ENCODE peak calls at places on chromosomes 6 and 20, in nine cellular contexts. G, X, V, Z, E, S, W, Q and K are unnamed samples.

GRCh38 chr6:18897350-18897749 is 510.2 kb downstream of the RNF144B start:
- DNase-seq in Q (no peak), S (no peak), X (no peak), Z (no peak), E (no peak), W (no peak), G (no peak), V (no peak), K (no peak)

GRCh38 chr20:34112600-34113061 is 588 bp upstream of the EIF2S2 start:
- DNase-seq in E (no peak), G (peak), Q (peak), S (peak), Z (no peak), X (no peak), V (no peak), W (peak), K (no peak)

GRCh38 chr20:9024996-9025395 is 43.9 kb upstream of the PLCB4 start:
- DNase-seq in Q (no peak), V (no peak), E (no peak), G (no peak), W (no peak), Z (no peak), X (no peak), S (no peak), K (no peak)

GRCh38 chr6:159213401-159213800 is 44.2 kb downstream of the FNDC1 start:
- DNase-seq in X (no peak), V (no peak), Z (no peak), G (peak), W (no peak), E (no peak), S (peak), Q (no peak), K (no peak)

GRCh38 chr6:144232434-144233223 is 52.5 kb upstream of the UTRN start:
- DNase-seq in X (no peak), Z (no peak), Q (no peak), V (no peak), G (no peak), S (peak), E (no peak), W (no peak), K (no peak)

GRCh38 chr6:35043381-35043780 is 97.8 kb downstream of the TCP11 start:
- DNase-seq in Z (no peak), E (no peak), G (no peak), Q (no peak), X (no peak), W (no peak), V (no peak), S (no peak), K (no peak)

GRCh38 chr6:72798196-72798595 is 176.3 kb downstream of the KCNQ5 start:
- DNase-seq in G (no peak), Z (no peak), E (peak), V (no peak), S (peak), X (no peak), Q (no peak), W (no peak), K (peak)

GRCh38 chr6:33172307-33173227 is 19.7 kb downstream of the COL11A2 start:
- DNase-seq in G (peak), Q (no peak), Z (no peak), X (no peak), V (no peak), E (peak), W (no peak), S (peak), K (peak)

GRCh38 chr6:47196113-47196512 is 113.6 kb downstream of the TNFRSF21 start:
- DNase-seq in X (no peak), Z (no peak), S (no peak), V (no peak), G (no peak), E (no peak), Q (no peak), W (no peak), K (no peak)

GRCh38 chr6:167120557-167121030 is 2.3 kb upstream of the CCR6 start:
- DNase-seq in S (no peak), V (no peak), Z (no peak), Q (no peak), E (no peak), G (no peak), W (no peak), X (no peak), K (no peak)

GRCh38 chr6:137497722-137498463 is 3.7 kb upstream of the OLIG3 start:
- DNase-seq in X (no peak), Q (no peak), Z (no peak), S (no peak), V (no peak), W (peak), E (no peak), G (no peak), K (no peak)

GRCh38 chr20:24379116-24379927 is 90.1 kb upstream of the SYNDIG1 start:
- DNase-seq in S (peak), X (no peak), G (peak), Q (no peak), Z (peak), E (peak), W (peak), V (no peak), K (peak)

GRCh38 chr6:36858407-36858981 is 16.1 kb downstream of the PPIL1 start:
- DNase-seq in Q (peak), G (peak), X (no peak), Z (no peak), S (peak), W (no peak), V (no peak), E (peak), K (peak)

GRCh38 chr20:47370850-47371782 is 14.6 kb upstream of the ZMYND8 start:
- DNase-seq in W (no peak), G (no peak), E (no peak), Q (no peak), S (no peak), X (no peak), Z (no peak), V (no peak), K (no peak)

GRCh38 chr20:49534314-49534713 is 33.6 kb downstream of the PTGIS start:
- DNase-seq in V (peak), W (peak), S (peak), E (peak), Z (peak), X (no peak), G (peak), Q (no peak), K (peak)

GRCh38 chr6:70337379-70338073 is 34.6 kb upstream of the COL9A1 start:
- DNase-seq in Z (no peak), X (no peak), W (no peak), G (no peak), E (no peak), S (no peak), V (no peak), Q (no peak), K (no peak)